ENCODE peak calls at places on chromosomes 13 and 19, in nine cellular contexts. Y is foreskin fibroblast; Q is stimulated activated CD4-positive, alpha-beta T cell treated with anti-CD3 and anti-CD28 coated beads, Interleukin-15, amount 100 ng/mL, for 1 hour; F is activated T-cell treated with anti-CD3 and anti-CD28 coated beads, Interleukin-2, amount 50 U/mL, for 24 hours; R is LHCN-M2; T is transverse colon; C is IMR-90; G is NCI-H1105; E is NCI-H2029. V is an unnamed sample.

GRCh38 chr13:31119966-31120733 is 41.6 kb downstream of the HSPH1 start:
- DNase-seq in Y (no peak), Q (no peak), F (no peak), R (no peak), T (no peak), C (peak), G (no peak), E (peak), V (no peak)

GRCh38 chr19:873084-874019 is 13.9 kb downstream of the CFD start:
- DNase-seq in Y (peak), Q (peak), F (peak), R (no peak), T (peak), C (peak), G (no peak), E (peak), V (peak)

GRCh38 chr19:46886546-46887239 is 25.9 kb downstream of the ARHGAP35 start:
- DNase-seq in Y (no peak), Q (no peak), F (no peak), R (no peak), T (no peak), C (peak), G (no peak), E (no peak), V (no peak)

GRCh38 chr19:49468199-49468598 is 5.8 kb upstream of the FLT3LG start:
- DNase-seq in Y (no peak), Q (no peak), F (no peak), R (no peak), T (no peak), C (no peak), G (no peak), E (no peak), V (no peak)

GRCh38 chr19:1989513-1990229 is 25.8 kb downstream of the BTBD2 start:
- DNase-seq in Y (no peak), Q (no peak), F (no peak), R (no peak), T (no peak), C (no peak), G (no peak), E (no peak), V (no peak)

GRCh38 chr13:60143775-60144174 is 20.0 kb downstream of the DIAPH3 start:
- DNase-seq in Y (no peak), Q (no peak), F (no peak), R (no peak), T (no peak), C (no peak), G (no peak), E (peak), V (no peak)

GRCh38 chr19:39203372-39204341 is at the start of gene SYCN:
- DNase-seq in Y (no peak), Q (no peak), F (no peak), R (no peak), T (no peak), C (no peak), G (no peak), E (no peak), V (no peak)

GRCh38 chr19:13401388-13401787 is 104.9 kb downstream of the CACNA1A start:
- DNase-seq in Y (peak), Q (no peak), F (no peak), R (peak), T (no peak), C (peak), G (no peak), E (peak), V (peak)

GRCh38 chr19:11984986-11985385 is 20.1 kb downstream of the ZNF763 start:
- DNase-seq in Y (no peak), Q (no peak), F (no peak), R (no peak), T (no peak), C (no peak), G (peak), E (no peak), V (no peak)

GRCh38 chr13:57633141-57633949 is 1.8 kb downstream of the PCDH17 start:
- DNase-seq in Y (peak), Q (no peak), F (peak), R (no peak), T (peak), C (no peak), G (no peak), E (no peak), V (no peak)

GRCh38 chr13:86870388-86870966 is 800.7 kb upstream of the SLITRK5 start:
- DNase-seq in Y (peak), Q (no peak), F (no peak), R (peak), T (no peak), C (peak), G (no peak), E (no peak), V (peak)

GRCh38 chr19:28898279-28898678 is 314.7 kb downstream of the UQCRFS1 start:
- DNase-seq in Y (peak), Q (no peak), F (no peak), R (peak), T (no peak), C (peak), G (no peak), E (no peak), V (no peak)

GRCh38 chr13:88097541-88097940 is 426.4 kb downstream of the SLITRK5 start:
- DNase-seq in Y (no peak), Q (no peak), F (no peak), R (no peak), T (no peak), C (no peak), G (no peak), E (no peak), V (no peak)

GRCh38 chr19:50325310-50326100 is 3.7 kb downstream of the KCNC3 start:
- DNase-seq in Y (peak), Q (peak), F (peak), R (no peak), T (peak), C (peak), G (peak), E (peak), V (peak)

GRCh38 chr19:46080561-46080960 is 39.8 kb upstream of the IGFL4 start:
- DNase-seq in Y (peak), Q (no peak), F (no peak), R (peak), T (no peak), C (peak), G (no peak), E (no peak), V (no peak)

GRCh38 chr13:20360835-20361412 is 128.8 kb upstream of the GJB6 start:
- DNase-seq in Y (no peak), Q (no peak), F (no peak), R (no peak), T (no peak), C (no peak), G (no peak), E (no peak), V (peak)

GRCh38 chr13:49652691-49653305 is 24.5 kb downstream of the ARL11 start:
- DNase-seq in Y (peak), Q (no peak), F (no peak), R (peak), T (peak), C (peak), G (peak), E (no peak), V (peak)

GRCh38 chr19:42091300-42092266 is 15.6 kb downstream of the ZNF574 start:
- DNase-seq in Y (peak), Q (no peak), F (no peak), R (no peak), T (peak), C (peak), G (peak), E (peak), V (peak)

GRCh38 chr19:51010066-51010795 is 8.8 kb upstream of the KLK8 start:
- DNase-seq in Y (no peak), Q (no peak), F (no peak), R (no peak), T (no peak), C (no peak), G (no peak), E (no peak), V (no peak)

GRCh38 chr19:18542936-18543813 is at the start of gene FKBP8:
- DNase-seq in Y (peak), Q (peak), F (peak), R (peak), T (peak), C (peak), G (peak), E (peak), V (peak)

GRCh38 chr13:65188691-65189090 is 2041.4 kb downstream of the PCDH9 start:
- DNase-seq in Y (no peak), Q (no peak), F (no peak), R (no peak), T (no peak), C (no peak), G (no peak), E (no peak), V (no peak)

GRCh38 chr13:110445183-110445582 is 116.3 kb downstream of the RAB20 start:
- DNase-seq in Y (peak), Q (no peak), F (no peak), R (peak), T (no peak), C (peak), G (no peak), E (no peak), V (no peak)